ENCODE peak calls at places on chromosomes 12 and 14, in five cellular contexts. D is NCI-H1105, V is Caco-2, R is fibroblast of mammary gland, Q is M059J. A is an unnamed sample.

GRCh38 chr14:66005899-66006434 is 480.2 kb upstream of the CCDC196 start:
- DNase-seq in D (no peak), V (no peak), R (no peak), Q (no peak), A (no peak)

GRCh38 chr12:7907009-7907408 is 29.0 kb downstream of the SLC2A3 start:
- DNase-seq in D (peak), V (peak), R (peak), Q (peak), A (no peak)

GRCh38 chr14:28765907-28766504 is 581 bp upstream of the FOXG1 start:
- DNase-seq in D (peak), V (no peak), R (no peak), Q (peak), A (no peak)

GRCh38 chr14:30158299-30158698 is 230.7 kb upstream of the PRKD1 start:
- DNase-seq in D (no peak), V (no peak), R (no peak), Q (no peak), A (no peak)

GRCh38 chr12:125259525-125259924 is 194.3 kb downstream of the AACS start:
- DNase-seq in D (no peak), V (no peak), R (no peak), Q (no peak), A (no peak)

GRCh38 chr14:63393002-63393401 is 74.3 kb upstream of the GPHB5 start:
- DNase-seq in D (no peak), V (no peak), R (no peak), Q (no peak), A (no peak)

GRCh38 chr12:97556201-97556824 is 93.7 kb downstream of the RMST start:
- DNase-seq in D (peak), V (peak), R (peak), Q (peak), A (no peak)

GRCh38 chr12:121038861-121039654 is at the start of gene OASL:
- DNase-seq in D (no peak), V (no peak), R (peak), Q (peak), A (no peak)

GRCh38 chr12:96234591-96235496 is 40.7 kb downstream of the ELK3 start:
- DNase-seq in D (no peak), V (no peak), R (no peak), Q (no peak), A (no peak)

GRCh38 chr12:76883151-76883550 is 4.3 kb upstream of the CSRP2 start:
- DNase-seq in D (no peak), V (no peak), R (peak), Q (peak), A (no peak)

GRCh38 chr12:109192358-109192757 is 76.0 kb downstream of the ACACB start:
- DNase-seq in D (no peak), V (no peak), R (peak), Q (peak), A (no peak)

GRCh38 chr12:51913071-51914033 is 6.0 kb downstream of the ACVRL1 start:
- DNase-seq in D (no peak), V (peak), R (no peak), Q (no peak), A (peak)

GRCh38 chr14:32560213-32560857 is 231.2 kb downstream of the AKAP6 start:
- DNase-seq in D (peak), V (peak), R (peak), Q (peak), A (peak)